ENCODE peak calls at places on chromosomes 5 and 9, in ten cellular contexts. T, K, H, N, E, R, X, I, Z and J are unnamed samples.

GRCh38 chr9:110095776-110096175 is 112.2 kb downstream of the C9orf152 start:
- DNase-seq in T (no peak), K (peak; percentile 58), H (no peak), N (no peak), E (peak; percentile 64), R (peak; percentile 84), X (peak; percentile 29), I (no peak), Z (no peak), J (no peak)

GRCh38 chr5:16809816-16810502 is 126.1 kb downstream of the MYO10 start:
- DNase-seq in T (no peak), K (no peak), H (no peak), N (no peak), E (peak; percentile 71), R (peak; percentile 84), X (no peak), I (no peak), Z (no peak), J (no peak)

GRCh38 chr9:18976368-18977238 is 56.4 kb downstream of the SAXO1 start:
- DNase-seq in T (no peak), K (peak; percentile 82), H (no peak), N (no peak), E (peak; percentile 77), R (peak; percentile 85), X (no peak), I (no peak), Z (no peak), J (no peak)

GRCh38 chr5:168106008-168106761 is 185.3 kb upstream of the WWC1 start:
- DNase-seq in T (no peak), K (peak; percentile 22), H (no peak), N (no peak), E (no peak), R (peak; percentile 81), X (no peak), I (no peak), Z (no peak), J (no peak)

GRCh38 chr9:116267021-116267420 is 113.4 kb downstream of the PAPPA start:
- DNase-seq in T (no peak), K (peak; percentile 70), H (no peak), N (no peak), E (no peak), R (peak; percentile 76), X (no peak), I (no peak), Z (no peak), J (no peak)

GRCh38 chr5:143536364-143536763 is 132.9 kb upstream of the NR3C1 start:
- DNase-seq in T (no peak), K (peak; percentile 97), H (no peak), N (no peak), E (peak; percentile 98), R (peak; percentile 98), X (peak; percentile 91), I (no peak), Z (no peak), J (no peak)

GRCh38 chr9:111691686-111692329 is 30.4 kb downstream of the GNG10 start:
- DNase-seq in T (peak; percentile 26), K (peak; percentile 55), H (no peak), N (no peak), E (no peak), R (peak; percentile 49), X (peak; percentile 35), I (no peak), Z (no peak), J (no peak)

GRCh38 chr9:33375238-33375840 is 27.0 kb downstream of the AQP7 start:
- DNase-seq in T (no peak), K (no peak), H (no peak), N (no peak), E (no peak), R (no peak), X (no peak), I (peak; percentile 46), Z (no peak), J (no peak)

GRCh38 chr9:73577867-73578266 is 426.2 kb downstream of the ANXA1 start:
- DNase-seq in T (no peak), K (peak; percentile 44), H (no peak), N (no peak), E (no peak), R (peak; percentile 6), X (peak; percentile 43), I (no peak), Z (no peak), J (no peak)

GRCh38 chr5:56356121-56356875 is 123.2 kb upstream of the ANKRD55 start:
- DNase-seq in T (no peak), K (no peak), H (no peak), N (no peak), E (no peak), R (peak; percentile 13), X (no peak), I (no peak), Z (no peak), J (no peak)

GRCh38 chr9:20551236-20551635 is 71.1 kb downstream of the MLLT3 start:
- DNase-seq in T (no peak), K (peak; percentile 31), H (no peak), N (no peak), E (no peak), R (peak; percentile 30), X (no peak), I (no peak), Z (no peak), J (no peak)

GRCh38 chr9:109815366-109815947 is 35.5 kb downstream of the PALM2AKAP2 start:
- DNase-seq in T (no peak), K (peak; percentile 72), H (no peak), N (no peak), E (peak; percentile 47), R (peak; percentile 71), X (no peak), I (no peak), Z (no peak), J (no peak)

GRCh38 chr9:114364528-114365041 is 23.2 kb downstream of the AKNA start:
- DNase-seq in T (peak; percentile 60), K (no peak), H (no peak), N (no peak), E (no peak), R (peak; percentile 30), X (no peak), I (no peak), Z (no peak), J (no peak)